ENCODE peak calls at places on chromosomes 4 and X, in seven cellular contexts. W is kidney, U is pancreas, P is PC-9, G is HCT116, D is tibial artery, L is thoracic aorta. X is an unnamed sample.

GRCh38 chrX:47662144-47662657 is 3.2 kb upstream of the UXT start:
- DNase-seq in G (no peak), L (no peak), U (no peak), D (peak; percentile 24), P (no peak), W (no peak), X (peak; percentile 58)

GRCh38 chrX:129980540-129981206 is 1.8 kb upstream of the BCORL1 start:
- DNase-seq in W (peak; percentile 89), U (peak; percentile 81), L (no peak), P (peak; percentile 66), G (no peak), D (peak; percentile 51), X (no peak)

GRCh38 chr4:101205878-101206277 is 141.4 kb downstream of the PPP3CA start:
- DNase-seq in P (no peak), W (no peak), U (no peak), D (no peak), L (no peak), G (no peak), X (no peak)

GRCh38 chr4:8844976-8845690 is 26.5 kb downstream of the HMX1 start:
- DNase-seq in W (peak; percentile 59), U (no peak), L (no peak), P (no peak), D (peak; percentile 11), G (no peak), X (no peak)

GRCh38 chrX:134636859-134637258 is 21.4 kb downstream of the PLAC1 start:
- DNase-seq in P (no peak), G (no peak), L (no peak), U (no peak), W (no peak), D (no peak), X (no peak)

GRCh38 chr4:165398570-165398969 is 19.8 kb downstream of the CPE start:
- DNase-seq in P (no peak), W (no peak), G (peak; percentile 50), L (no peak), U (no peak), D (no peak), X (no peak)

GRCh38 chr4:3768842-3769641 is 2.9 kb downstream of the ADRA2C start:
- DNase-seq in D (no peak), U (peak; percentile 46), G (no peak), L (no peak), P (no peak), W (no peak), X (no peak)

GRCh38 chrX:1205681-1206611 is 6.5 kb downstream of the CRLF2 start:
- DNase-seq in W (peak; percentile 19), P (peak; percentile 47), U (no peak), D (no peak), L (no peak), G (peak; percentile 95), X (no peak)

GRCh38 chrX:10518073-10518472 is 102.3 kb downstream of the MID1 start:
- DNase-seq in G (no peak), W (no peak), L (no peak), P (no peak), D (no peak), U (no peak), X (no peak)

GRCh38 chr4:924107-925096 is 7.7 kb downstream of the GAK start:
- DNase-seq in U (no peak), W (peak; percentile 55), D (no peak), G (no peak), L (no peak), P (no peak), X (no peak)

GRCh38 chr4:97866821-97867556 is 276.3 kb downstream of the STPG2 start:
- DNase-seq in P (no peak), G (no peak), D (no peak), U (no peak), L (no peak), W (no peak), X (no peak)

GRCh38 chrX:71514367-71515038 is 18.4 kb upstream of the OGT start:
- DNase-seq in L (no peak), U (no peak), W (no peak), P (no peak), D (no peak), G (no peak), X (no peak)

GRCh38 chrX:48617542-48618340 is 20.4 kb downstream of the WDR13 start:
- DNase-seq in W (no peak), G (no peak), U (no peak), L (no peak), P (no peak), D (no peak), X (no peak)

GRCh38 chr4:155604718-155605601 is 61.7 kb upstream of the GUCY1A1 start:
- DNase-seq in W (no peak), G (no peak), P (no peak), D (peak; percentile 61), L (peak; percentile 25), U (no peak), X (peak; percentile 82)

GRCh38 chrX:64188901-64189300 is 16.6 kb downstream of the AMER1 start:
- DNase-seq in P (no peak), D (no peak), U (no peak), W (no peak), L (no peak), G (no peak), X (no peak)

GRCh38 chr4:110808371-110808878 is 185.5 kb upstream of the PITX2 start:
- DNase-seq in G (no peak), W (no peak), L (no peak), D (no peak), P (no peak), U (no peak), X (no peak)

GRCh38 chrX:115582035-115582870 is 21.3 kb downstream of the PLS3 start:
- DNase-seq in D (no peak), U (no peak), P (no peak), L (no peak), G (no peak), W (no peak), X (no peak)

GRCh38 chrX:68511255-68511654 is 12.4 kb downstream of the YIPF6 start:
- DNase-seq in P (peak; percentile 16), D (no peak), G (no peak), L (no peak), U (no peak), W (no peak), X (no peak)
- TF ChIP-seq CTCF in P (peak; percentile 82), D (peak; percentile 62), G (peak; percentile 41), L (peak; percentile 56), U (peak; percentile 80), W (peak; percentile 75), X (peak; percentile 80)

GRCh38 chr4:163494360-163495241 is at the start of gene TMA16:
- DNase-seq in U (peak; percentile 92), D (peak; percentile 83), G (peak; percentile 93), L (peak; percentile 41), P (peak; percentile 83), W (peak; percentile 95), X (peak; percentile 87)
- H3K27ac ChIP-seq in U (peak within 1 kb of the TSS; percentile 83), D (peak within 1 kb of the TSS; percentile 84), G (peak within 1 kb of the TSS; percentile 93), L (peak within 1 kb of the TSS; percentile 70), P (peak within 1 kb of the TSS; percentile 93), W (peak within 1 kb of the TSS; percentile 75), X (peak within 1 kb of the TSS; percentile 95)

DNA sequence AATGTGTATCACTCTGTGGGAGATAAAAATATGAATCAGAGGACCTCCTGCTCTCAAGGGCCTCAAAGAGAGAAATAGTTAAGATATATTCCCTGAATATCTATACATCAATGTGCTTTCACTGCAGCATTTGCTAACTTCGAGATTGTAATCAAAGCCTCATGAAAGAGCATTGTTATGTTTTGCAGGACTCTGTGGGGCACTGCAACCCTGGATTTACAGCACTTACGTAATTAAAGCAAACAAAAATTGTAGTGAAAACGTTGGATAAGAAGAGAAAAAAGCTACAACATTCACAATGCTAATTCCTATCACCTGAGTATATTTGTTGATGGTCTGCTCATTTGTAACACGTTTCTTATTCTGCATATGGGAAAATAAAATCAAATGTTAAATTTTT is 48.0 kb downstream of the ETNPPL start:
- DNase-seq in P (no peak), L (no peak), G (no peak), U (no peak), D (no peak), W (no peak), X (no peak)
- H3K4me3 ChIP-seq in P (no peak overlapping the region), L (no peak overlapping the region), G (no peak overlapping the region), U (no peak overlapping the region), D (no peak overlapping the region), W (no peak overlapping the region), X (no peak overlapping the region)

DNA sequence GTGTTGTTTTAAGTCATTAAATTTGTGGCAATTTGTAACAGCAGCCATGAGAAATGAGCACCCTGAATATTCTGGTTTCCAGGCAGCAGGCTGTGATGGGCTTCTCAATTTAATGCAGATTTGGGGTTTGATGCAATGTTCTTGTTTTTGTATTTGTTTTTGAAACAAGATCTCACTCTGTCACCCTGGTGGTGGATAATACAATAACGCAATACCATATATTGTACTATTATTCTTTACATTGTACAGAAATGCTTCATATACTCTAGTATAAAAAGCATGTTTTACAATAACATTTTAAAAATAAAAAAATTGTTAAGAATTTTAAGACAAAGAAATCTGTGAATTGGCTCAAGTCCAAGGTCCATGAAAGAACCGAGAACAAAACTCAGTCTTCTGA is 129.1 kb downstream of the USP46 start:
- DNase-seq in U (no peak), W (no peak), G (no peak), L (no peak), D (no peak), P (no peak), X (no peak)
- TF ChIP-seq CTCF in U (no peak), W (no peak), G (no peak), L (no peak), D (no peak), P (no peak), X (no peak)

GRCh38 chr4:186104114-186104894 is at the start of gene FAM149A:
- DNase-seq in L (no peak), D (peak; percentile 38), W (peak; percentile 86), U (peak; percentile 94), G (peak; percentile 19), P (peak; percentile 34), X (no peak)

GRCh38 chr4:186105721-186106335 is 1.3 kb downstream of the FAM149A start:
- DNase-seq in L (no peak), P (no peak), D (no peak), W (no peak), U (no peak), G (no peak), X (no peak)

GRCh38 chr4:186102931-186103330 is 1.6 kb upstream of the FAM149A start:
- DNase-seq in U (no peak), W (no peak), D (no peak), P (no peak), L (no peak), G (no peak), X (no peak)

GRCh38 chr4:186108391-186108790 is 3.9 kb downstream of the FAM149A start:
- DNase-seq in U (no peak), G (no peak), D (no peak), W (no peak), L (no peak), P (no peak), X (no peak)

DNA sequence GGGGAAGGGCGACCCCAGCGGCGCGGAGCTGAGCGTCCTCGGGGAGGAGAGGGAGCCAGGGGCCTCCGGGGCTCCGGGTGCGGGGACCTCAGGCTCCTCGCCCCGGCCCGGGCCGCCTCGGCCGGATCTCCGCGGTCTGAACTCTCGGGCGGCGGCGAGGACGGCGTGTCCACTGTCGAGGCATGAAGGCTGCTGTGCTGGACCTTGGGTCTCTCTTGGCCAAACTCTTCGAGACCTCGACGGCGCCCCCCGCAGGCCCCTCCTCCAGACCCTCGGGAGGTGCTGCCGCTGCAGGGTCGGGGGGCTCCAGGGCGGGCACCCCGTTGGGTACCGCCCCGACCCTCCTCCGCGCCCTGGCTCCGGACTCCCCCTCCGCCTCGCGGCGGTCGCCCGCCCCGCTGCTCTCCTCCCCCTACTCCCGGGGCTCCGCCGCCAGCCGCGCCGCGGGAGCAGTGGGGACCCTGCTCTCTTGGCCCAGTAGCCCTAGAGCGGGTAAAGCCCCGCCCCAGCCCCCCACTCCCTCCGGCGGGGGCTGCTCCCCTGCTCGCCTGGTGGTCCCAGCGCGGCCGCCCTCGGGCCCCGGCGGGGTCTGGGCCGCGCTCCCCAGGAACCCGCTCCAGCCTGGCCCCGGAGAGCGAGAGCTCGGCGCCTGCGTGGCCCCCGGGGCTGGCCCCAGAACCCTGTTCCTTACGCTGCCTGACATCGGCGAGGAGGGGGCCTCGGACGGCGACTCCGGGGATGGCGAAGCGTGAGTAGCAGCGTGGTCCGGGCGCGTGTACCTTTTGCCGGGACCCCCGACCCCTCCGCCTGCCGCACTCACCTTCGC is 604 bp downstream of the FAM149A start:
- DNase-seq in P (peak; percentile 6), W (peak; percentile 88), D (no peak), U (peak; percentile 82), G (no peak), L (no peak), X (no peak)
- H3K27ac ChIP-seq in P (no peak overlapping the region), W (no peak overlapping the region), D (peak overlapping the region; percentile 21), U (peak overlapping the region; percentile 89), G (peak overlapping the region; percentile 46), L (no peak overlapping the region), X (no peak overlapping the region)

X was measured in AG04450.